ENCODE peak calls at places on chromosomes 6 and 20, in five cellular contexts. G is glutamatergic neuron, Z is progenitor cell of endocrine pancreas, T is psoas muscle, E is HL-60. S is an unnamed sample.

GRCh38 chr6:149131891-149132290 is 185.6 kb upstream of the TAB2 start:
- DNase-seq in G (no peak), Z (no peak), E (no peak), T (no peak), S (no peak)

GRCh38 chr6:24227556-24227955 is 101.5 kb downstream of the NRSN1 start:
- DNase-seq in G (no peak), E (no peak), T (no peak), Z (no peak), S (no peak)

GRCh38 chr20:49608752-49609670 is 41.1 kb upstream of the PTGIS start:
- DNase-seq in G (peak), E (no peak), Z (peak), T (peak), S (no peak)

GRCh38 chr20:57282691-57283361 is 16.4 kb upstream of the BMP7 start:
- DNase-seq in T (no peak), G (no peak), Z (no peak), E (no peak), S (no peak)

GRCh38 chr6:43870660-43871061 is 100.7 kb downstream of the VEGFA start:
- DNase-seq in G (no peak), E (no peak), Z (no peak), T (no peak), S (no peak)

GRCh38 chr20:38841570-38841969 is 36.1 kb downstream of the PPP1R16B start:
- DNase-seq in Z (no peak), T (no peak), E (no peak), G (no peak), S (no peak)

GRCh38 chr6:123808556-123808955 is 4.9 kb downstream of the NKAIN2 start:
- DNase-seq in T (no peak), G (no peak), Z (no peak), E (no peak), S (no peak)

GRCh38 chr6:26271640-26272090 is 93.3 kb upstream of the BTN3A2 start:
- DNase-seq in Z (no peak), T (no peak), G (no peak), E (no peak), S (no peak)

GRCh38 chr6:168225471-168225901 is 94.1 kb downstream of the DACT2 start:
- DNase-seq in T (no peak), E (no peak), G (no peak), Z (no peak), S (no peak)

GRCh38 chr6:82785206-82785605 is 280.4 kb downstream of the UBE3D start:
- DNase-seq in Z (no peak), E (no peak), G (no peak), T (no peak), S (no peak)

GRCh38 chr6:87572860-87573259 is 16.9 kb downstream of the RARS2 start:
- DNase-seq in G (no peak), E (no peak), T (no peak), Z (no peak), S (no peak)

GRCh38 chr6:123105561-123105960 is 109.5 kb downstream of the CLVS2 start:
- DNase-seq in T (no peak), G (no peak), Z (no peak), E (no peak), S (no peak)

GRCh38 chr6:34350100-34350936 is 42.2 kb downstream of the NUDT3 start:
- DNase-seq in T (no peak), E (no peak), Z (no peak), G (peak), S (no peak)

GRCh38 chr20:37363221-37364012 is 17.5 kb downstream of the SRC start:
- DNase-seq in G (no peak), Z (no peak), E (no peak), T (no peak), S (no peak)

GRCh38 chr6:168956884-168957730 is 296.5 kb downstream of the THBS2 start:
- DNase-seq in G (peak), T (peak), E (peak), Z (peak), S (peak)

GRCh38 chr6:165837948-165838745 is 175.1 kb upstream of the PDE10A start:
- DNase-seq in G (no peak), E (no peak), Z (no peak), T (no peak), S (no peak)

GRCh38 chr6:144990768-144991167 is 705.6 kb downstream of the UTRN start:
- DNase-seq in T (no peak), Z (no peak), G (no peak), E (no peak), S (no peak)

GRCh38 chr6:41917528-41917927 is 3.4 kb downstream of the MED20 start:
- DNase-seq in E (no peak), Z (no peak), G (no peak), T (no peak), S (peak)

GRCh38 chr6:107082045-107082444 is 33.3 kb downstream of the BEND3 start:
- DNase-seq in G (no peak), T (no peak), E (no peak), Z (no peak), S (no peak)

GRCh38 chr20:19695081-19695480 is 63.0 kb upstream of the RIN2 start:
- DNase-seq in G (no peak), Z (no peak), T (no peak), E (no peak), S (no peak)

GRCh38 chr6:14861491-14861943 is 384.4 kb upstream of the JARID2 start:
- DNase-seq in Z (no peak), T (no peak), G (no peak), E (no peak), S (no peak)

GRCh38 chr20:58718121-58718563 is 25.5 kb downstream of the NPEPL1 start:
- DNase-seq in Z (no peak), G (no peak), T (peak), E (no peak), S (no peak)

GRCh38 chr6:144338474-144338873 is 53.3 kb downstream of the UTRN start:
- DNase-seq in T (no peak), Z (no peak), E (no peak), G (no peak), S (no peak)

GRCh38 chr6:144234935-144235334 is 50.2 kb upstream of the UTRN start:
- DNase-seq in E (no peak), G (no peak), T (no peak), Z (no peak), S (no peak)

GRCh38 chr20:1509237-1509636 is 18.0 kb upstream of the SIRPB2 start:
- DNase-seq in E (no peak), Z (no peak), G (no peak), T (no peak), S (no peak)

GRCh38 chr6:7157752-7158616 is 50.2 kb downstream of the RREB1 start:
- DNase-seq in E (no peak), G (no peak), T (no peak), Z (no peak), S (no peak)
- TF ChIP-seq CTCF in E (no peak), G (no peak), T (no peak), Z (no peak), S (no peak)

DNA sequence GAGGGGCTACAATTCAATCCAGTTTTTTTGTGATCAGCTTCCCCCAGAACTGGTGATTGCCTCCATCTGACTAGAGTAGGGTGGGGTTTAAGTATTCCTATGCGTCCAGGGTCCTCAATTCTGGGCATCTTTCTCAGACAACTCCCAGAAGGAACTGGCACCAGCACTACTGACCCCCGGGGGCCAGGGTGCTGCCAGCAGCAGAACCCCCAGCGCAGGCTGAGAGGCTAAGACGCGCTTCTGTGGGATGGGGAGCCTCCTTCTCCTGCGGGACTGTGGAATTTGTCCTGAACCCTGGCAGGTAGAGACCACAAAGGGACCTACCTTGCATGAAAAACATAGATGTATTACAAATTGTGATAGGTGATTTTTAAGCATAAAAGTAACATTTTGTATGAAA is 124.4 kb downstream of the PACRG start:
- DNase-seq in G (no peak), E (no peak), T (no peak), Z (no peak), S (no peak)
- TF ChIP-seq CTCF in G (no peak), E (no peak), T (no peak), Z (no peak), S (no peak)

GRCh38 chr6:138211601-138212000 is 6.7 kb downstream of the PBOV1 start:
- DNase-seq in T (no peak), G (no peak), Z (no peak), E (no peak), S (no peak)

GRCh38 chr6:138215071-138215470 is 3.2 kb downstream of the PBOV1 start:
- DNase-seq in E (no peak), G (no peak), Z (no peak), T (no peak), S (no peak)

GRCh38 chr6:138205437-138206094 is 12.7 kb downstream of the PBOV1 start:
- DNase-seq in Z (no peak), T (no peak), G (no peak), E (no peak), S (no peak)

GRCh38 chr6:138206862-138207261 is 11.4 kb downstream of the PBOV1 start:
- DNase-seq in Z (no peak), T (no peak), G (no peak), E (no peak), S (no peak)

GRCh38 chr6:138211048-138211581 is 7.2 kb downstream of the PBOV1 start:
- DNase-seq in E (no peak), T (no peak), G (no peak), Z (no peak), S (no peak)
- TF ChIP-seq CTCF in E (no peak), T (no peak), G (no peak), Z (no peak), S (no peak)

GRCh38 chr20:23358923-23359572 is 2.9 kb upstream of the GZF1 start:
- DNase-seq in Z (no peak), E (no peak), T (no peak), G (no peak), S (no peak)

GRCh38 chr20:23363257-23363649 is 1.3 kb downstream of the GZF1 start:
- DNase-seq in E (no peak), T (peak), Z (no peak), G (no peak), S (no peak)

GRCh38 chr20:23362392-23363256 is 642 bp downstream of the GZF1 start:
- DNase-seq in E (no peak), Z (no peak), G (peak), T (peak), S (no peak)

GRCh38 chr20:23361108-23361650 is 803 bp upstream of the GZF1 start:
- DNase-seq in Z (no peak), G (no peak), E (no peak), T (no peak), S (no peak)

GRCh38 chr20:23361651-23362391 is at the start of gene GZF1:
- DNase-seq in Z (peak), E (peak), G (peak), T (peak), S (peak)
- TF ChIP-seq CTCF in Z (no peak), E (no peak), G (peak), T (no peak), S (no peak)

GRCh38 chr20:61263084-61263695 is 11.1 kb downstream of the CDH4 start:
- DNase-seq in G (peak), T (no peak), Z (peak), E (no peak), S (no peak)
- TF ChIP-seq CTCF in G (peak), T (peak), Z (peak), E (peak), S (peak)

GRCh38 chr6:48664850-48665249 is 553.9 kb upstream of the PTCHD4 start:
- DNase-seq in Z (no peak), E (no peak), T (no peak), G (no peak), S (no peak)
- TF ChIP-seq CTCF in Z (no peak), E (no peak), T (no peak), G (no peak), S (no peak)

GRCh38 chr6:71335544-71335943 is 46.9 kb downstream of the OGFRL1 start:
- DNase-seq in Z (no peak), G (no peak), E (no peak), T (no peak), S (no peak)

GRCh38 chr6:71333700-71334099 is 45.1 kb downstream of the OGFRL1 start:
- DNase-seq in Z (no peak), T (no peak), G (no peak), E (peak), S (peak)

GRCh38 chr6:71334768-71335167 is 46.2 kb downstream of the OGFRL1 start:
- DNase-seq in E (no peak), G (no peak), Z (no peak), T (no peak), S (no peak)

GRCh38 chr6:71338540-71339316 is 50.1 kb downstream of the OGFRL1 start:
- DNase-seq in E (no peak), T (no peak), Z (no peak), G (no peak), S (no peak)

GRCh38 chr6:71336901-71337300 is 48.3 kb downstream of the OGFRL1 start:
- DNase-seq in T (no peak), Z (no peak), E (no peak), G (no peak), S (no peak)
- TF ChIP-seq CTCF in T (no peak), Z (no peak), E (no peak), G (no peak), S (no peak)

GRCh38 chr6:31711233-31711632 is 3.9 kb upstream of the LY6G6D start:
- DNase-seq in Z (no peak), G (no peak), T (no peak), E (no peak), S (no peak)

GRCh38 chr6:31713465-31713864 is 1.7 kb upstream of the LY6G6D start:
- DNase-seq in T (no peak), G (no peak), E (no peak), Z (no peak), S (no peak)

GRCh38 chr6:31715022-31715683 is at the start of gene LY6G6D:
- DNase-seq in E (no peak), T (no peak), Z (no peak), G (no peak), S (no peak)

GRCh38 chr6:31712296-31712695 is 2.9 kb upstream of the LY6G6D start:
- DNase-seq in E (no peak), Z (no peak), G (no peak), T (no peak), S (no peak)

DNA sequence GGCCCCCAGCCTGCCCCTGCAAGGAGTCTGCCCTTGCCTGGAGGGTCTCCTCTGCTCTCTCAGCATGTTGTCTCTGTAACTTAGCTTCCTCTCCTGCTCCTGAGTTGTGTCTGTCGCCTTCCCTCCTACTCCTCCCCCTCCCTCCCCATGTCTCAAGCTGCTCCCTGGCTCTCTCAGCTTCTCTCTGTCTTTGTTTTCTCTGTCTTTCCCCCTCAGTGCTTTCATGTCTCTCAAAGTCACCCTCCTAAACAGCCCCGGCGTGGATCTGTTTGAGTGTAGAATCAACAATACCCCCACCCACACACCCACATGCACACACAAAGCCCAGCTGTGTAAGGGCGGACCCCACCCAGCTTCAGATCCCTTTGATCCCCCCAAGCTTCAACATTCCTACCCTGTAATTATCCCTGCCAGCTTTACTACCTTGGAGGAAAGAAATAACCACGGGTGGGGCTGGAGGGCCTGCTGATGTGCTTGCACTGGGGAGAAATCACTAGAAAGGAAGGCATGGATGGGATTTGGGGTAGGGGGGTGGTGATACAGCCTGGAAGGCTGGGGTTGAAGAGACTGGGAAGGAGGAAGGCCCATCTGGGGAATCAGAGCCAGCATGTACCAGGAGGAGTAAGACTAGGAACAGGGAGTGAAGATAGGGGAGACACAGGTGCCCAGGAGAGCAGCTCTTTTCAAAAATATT is 1.0 kb upstream of the LY6G6D start:
- DNase-seq in G (no peak), T (no peak), E (no peak), Z (no peak), S (no peak)
- TF ChIP-seq CTCF in G (no peak), T (no peak), E (no peak), Z (no peak), S (no peak)

S was measured in AG09319.